ENCODE peak calls at places on chromosome 18, in ten cellular contexts. V, P, N, R, E, B, W, X, O and K are unnamed samples. For H3K27me3 and H3K9me3, the result is how much of the 10 kb centered on the place peaks cover.

GRCh38 chr18:11336241-11336640 is 186.9 kb upstream of the PIEZO2 start:
- DNase-seq in P (no peak), N (no peak), V (no peak), E (no peak), R (no peak), W (no peak), X (no peak), O (no peak), B (no peak), K (no peak)

GRCh38 chr18:13375302-13376255 is 157.0 kb downstream of the LDLRAD4 start:
- DNase-seq in E (peak), N (no peak), O (peak), V (peak), P (peak), R (peak), B (peak), X (peak), W (peak), K (peak)

GRCh38 chr18:58639751-58640427 is 11.0 kb upstream of the ALPK2 start:
- DNase-seq in V (peak), W (peak), P (no peak), O (no peak), R (no peak), N (no peak), E (no peak), B (peak), X (no peak), K (no peak)

GRCh38 chr18:66511810-66512209 is 92.1 kb downstream of the CDH19 start:
- DNase-seq in X (no peak), P (no peak), R (no peak), O (no peak), W (no peak), B (peak), E (no peak), N (no peak), V (no peak), K (no peak)

GRCh38 chr18:79092869-79093268 is 23.7 kb downstream of the ATP9B start:
- DNase-seq in R (no peak), N (no peak), P (no peak), O (no peak), B (peak), V (no peak), W (no peak), E (no peak), X (no peak), K (no peak)

GRCh38 chr18:58476521-58477210 is 152.2 kb downstream of the ALPK2 start:
- DNase-seq in X (no peak), P (no peak), B (no peak), O (no peak), N (no peak), V (no peak), W (no peak), R (no peak), E (no peak), K (no peak)

GRCh38 chr18:13376841-13377351 is 158.3 kb downstream of the LDLRAD4 start:
- DNase-seq in X (no peak), P (peak), E (no peak), R (no peak), B (no peak), N (no peak), W (no peak), V (no peak), O (no peak), K (no peak)

GRCh38 chr18:67117804-67118203 is 398.7 kb downstream of the DSEL start:
- DNase-seq in P (no peak), V (no peak), R (no peak), O (no peak), B (no peak), E (no peak), N (no peak), W (no peak), X (no peak), K (no peak)

GRCh38 chr18:47422524-47422923 is 171.1 kb upstream of the SKOR2 start:
- DNase-seq in P (no peak), N (peak), V (no peak), O (no peak), B (no peak), W (no peak), E (no peak), X (no peak), R (no peak), K (no peak)

GRCh38 chr18:27843783-27844415 is 333.0 kb downstream of the CDH2 start:
- DNase-seq in X (no peak), O (no peak), B (peak), N (no peak), W (no peak), V (peak), R (no peak), P (no peak), E (no peak), K (no peak)

GRCh38 chr18:76524900-76525698 is 30.1 kb upstream of the ZNF516 start:
- DNase-seq in N (peak), R (no peak), V (peak), X (no peak), P (no peak), W (no peak), E (no peak), O (peak), B (no peak), K (peak)

GRCh38 chr18:4586729-4587128 is 131.6 kb upstream of the DLGAP1 start:
- DNase-seq in W (no peak), V (no peak), R (no peak), E (no peak), N (no peak), O (no peak), X (no peak), B (no peak), P (no peak), K (no peak)

GRCh38 chr18:74574916-74575315 is 22.8 kb upstream of the ZNF407 start:
- DNase-seq in X (no peak), O (no peak), N (no peak), V (no peak), R (no peak), W (no peak), P (no peak), E (no peak), B (no peak), K (no peak)
- H3K27me3 ChIP-seq in X (under half), O (under half), N (under half), V (under half), R (under half), W (under half), P (under half), E (under half), B (half or more), K (under half)

GRCh38 chr18:48680871-48681270 is 142.0 kb downstream of the CTIF start:
- DNase-seq in V (no peak), X (no peak), N (peak), B (no peak), O (peak), W (no peak), E (no peak), R (peak), P (peak), K (peak)
- TF ChIP-seq CTCF in V (no peak), X (no peak), N (no peak), B (no peak), O (no peak), W (no peak), E (no peak), R (no peak), P (no peak), K (peak)

GRCh38 chr18:43710135-43710534 is 432.8 kb upstream of the SYT4 start:
- DNase-seq in B (no peak), P (no peak), X (no peak), V (no peak), E (no peak), W (no peak), N (no peak), R (no peak), O (no peak), K (no peak)
- H3K9me3 ChIP-seq in B (under half), P (under half), X (under half), V (under half), E (under half), W (under half), N (under half), R (under half), O (under half), K (under half)

GRCh38 chr18:70781860-70782453 is 493.1 kb downstream of the SOCS6 start:
- DNase-seq in N (peak), E (peak), P (no peak), X (peak), R (no peak), B (peak), O (no peak), V (peak), W (no peak), K (no peak)
- H3K27me3 ChIP-seq in N (under half), E (under half), P (under half), X (under half), R (under half), B (under half), O (under half), V (under half), W (under half), K (under half)

GRCh38 chr18:80200171-80200931 is 47.0 kb downstream of the PARD6G start:
- DNase-seq in X (peak), O (no peak), E (no peak), V (peak), B (no peak), R (no peak), N (peak), W (no peak), P (peak), K (no peak)
- TF ChIP-seq CTCF in X (no peak), O (no peak), E (no peak), V (peak), B (no peak), R (no peak), N (peak), W (no peak), P (no peak), K (no peak)

GRCh38 chr18:50401334-50401733 is 26.5 kb downstream of the SKA1 start:
- DNase-seq in E (no peak), O (no peak), X (no peak), B (no peak), V (no peak), R (no peak), P (no peak), W (no peak), N (no peak), K (no peak)
- H3K9me3 ChIP-seq in E (under half), O (under half), X (under half), B (under half), V (under half), R (under half), P (under half), W (under half), N (under half), K (under half)